ENCODE peak calls at places on chromosomes 6 and 20, in six cellular contexts. One of them, this sample, is unnamed.

GRCh38 chr6:113854531-113855499 is 2.3 kb upstream of the MARCKS start:
- DNase-seq in AG10803: peak; percentile 92
- DNase-seq in foreskin fibroblast: peak; percentile 68
- DNase-seq in GM12878: no peak
- DNase-seq in A549: peak; percentile 78
- DNase-seq in heart left ventricle: peak; percentile 89
- DNase-seq in this sample: no peak

GRCh38 chr6:16040282-16040974 is 88.5 kb upstream of the MYLIP start:
- DNase-seq in AG10803: no peak
- DNase-seq in heart left ventricle: no peak
- DNase-seq in foreskin fibroblast: no peak
- DNase-seq in A549: no peak
- DNase-seq in GM12878: no peak
- DNase-seq in this sample: no peak

GRCh38 chr6:106360989-106361430 is 493 bp downstream of the CRYBG1 start:
- DNase-seq in AG10803: no peak
- DNase-seq in GM12878: no peak
- DNase-seq in A549: no peak
- DNase-seq in heart left ventricle: peak; percentile 61
- DNase-seq in foreskin fibroblast: no peak
- DNase-seq in this sample: no peak

GRCh38 chr20:11905460-11906150 is 12.1 kb upstream of the BTBD3 start:
- DNase-seq in foreskin fibroblast: no peak
- DNase-seq in A549: peak; percentile 3
- DNase-seq in heart left ventricle: no peak
- DNase-seq in GM12878: no peak
- DNase-seq in AG10803: peak; percentile 44
- DNase-seq in this sample: no peak

GRCh38 chr20:36542019-36542488 is 735 bp downstream of the MYL9 start:
- DNase-seq in GM12878: no peak
- DNase-seq in foreskin fibroblast: peak; percentile 69
- DNase-seq in heart left ventricle: no peak
- DNase-seq in AG10803: peak; percentile 67
- DNase-seq in A549: peak; percentile 39
- DNase-seq in this sample: no peak

GRCh38 chr20:36262440-36262839 is 26.2 kb downstream of the AAR2 start:
- DNase-seq in AG10803: no peak
- DNase-seq in heart left ventricle: no peak
- DNase-seq in A549: no peak
- DNase-seq in foreskin fibroblast: no peak
- DNase-seq in GM12878: no peak
- DNase-seq in this sample: no peak

GRCh38 chr20:46219920-46220319 is 88.4 kb downstream of the CDH22 start:
- DNase-seq in heart left ventricle: no peak
- DNase-seq in AG10803: no peak
- DNase-seq in GM12878: no peak
- DNase-seq in A549: no peak
- DNase-seq in foreskin fibroblast: no peak
- DNase-seq in this sample: no peak

GRCh38 chr6:169575365-169575764 is 126.5 kb downstream of the WDR27 start:
- DNase-seq in AG10803: no peak
- DNase-seq in A549: no peak
- DNase-seq in GM12878: no peak
- DNase-seq in foreskin fibroblast: no peak
- DNase-seq in heart left ventricle: no peak
- DNase-seq in this sample: no peak

GRCh38 chr6:68012822-68013221 is 622.3 kb upstream of the ADGRB3 start:
- DNase-seq in GM12878: no peak
- DNase-seq in A549: no peak
- DNase-seq in heart left ventricle: no peak
- DNase-seq in AG10803: no peak
- DNase-seq in foreskin fibroblast: no peak
- DNase-seq in this sample: no peak

GRCh38 chr6:180295-180694 is 112.0 kb upstream of the DUSP22 start:
- DNase-seq in AG10803: no peak
- DNase-seq in GM12878: no peak
- DNase-seq in heart left ventricle: no peak
- DNase-seq in foreskin fibroblast: no peak
- DNase-seq in A549: no peak
- DNase-seq in this sample: no peak

GRCh38 chr6:138695193-138695592 is 78.4 kb upstream of the CCDC28A start:
- DNase-seq in AG10803: no peak
- DNase-seq in heart left ventricle: no peak
- DNase-seq in GM12878: no peak
- DNase-seq in A549: no peak
- DNase-seq in foreskin fibroblast: no peak
- DNase-seq in this sample: no peak

GRCh38 chr20:9500121-9500911 is 14.1 kb upstream of the LAMP5 start:
- DNase-seq in A549: no peak
- DNase-seq in GM12878: no peak
- DNase-seq in heart left ventricle: no peak
- DNase-seq in foreskin fibroblast: no peak
- DNase-seq in AG10803: no peak
- DNase-seq in this sample: no peak

GRCh38 chr6:34095741-34096140 is 50.1 kb downstream of the GRM4 start:
- DNase-seq in heart left ventricle: no peak
- DNase-seq in foreskin fibroblast: no peak
- DNase-seq in A549: no peak
- DNase-seq in AG10803: no peak
- DNase-seq in GM12878: no peak
- DNase-seq in this sample: no peak

GRCh38 chr20:51385941-51386530 is 156.5 kb downstream of the NFATC2 start:
- DNase-seq in heart left ventricle: no peak
- DNase-seq in AG10803: peak; percentile 40
- DNase-seq in foreskin fibroblast: no peak
- DNase-seq in A549: peak; percentile 62
- DNase-seq in GM12878: no peak
- DNase-seq in this sample: no peak

GRCh38 chr6:136992113-136992512 is 52.7 kb downstream of the IL20RA start:
- DNase-seq in heart left ventricle: no peak
- DNase-seq in AG10803: no peak
- DNase-seq in GM12878: no peak
- DNase-seq in A549: no peak
- DNase-seq in foreskin fibroblast: no peak
- DNase-seq in this sample: no peak

GRCh38 chr6:10995114-10995707 is 48.9 kb downstream of the ELOVL2 start:
- DNase-seq in heart left ventricle: no peak
- DNase-seq in AG10803: no peak
- DNase-seq in foreskin fibroblast: no peak
- DNase-seq in A549: no peak
- DNase-seq in GM12878: no peak
- DNase-seq in this sample: no peak

GRCh38 chr6:56002336-56002735 is 126.9 kb upstream of the BMP5 start:
- DNase-seq in AG10803: no peak
- DNase-seq in A549: no peak
- DNase-seq in GM12878: no peak
- DNase-seq in foreskin fibroblast: peak; percentile 20
- DNase-seq in heart left ventricle: no peak
- DNase-seq in this sample: no peak

GRCh38 chr20:63130654-63131577 is 85.0 kb downstream of the YTHDF1 start:
- DNase-seq in GM12878: no peak
- DNase-seq in A549: no peak
- DNase-seq in foreskin fibroblast: no peak
- DNase-seq in heart left ventricle: peak; percentile 43
- DNase-seq in AG10803: no peak
- DNase-seq in this sample: no peak

GRCh38 chr6:131660195-131660594 is 23.1 kb downstream of the ENPP3 start:
- DNase-seq in GM12878: no peak
- DNase-seq in A549: peak; percentile 16
- DNase-seq in heart left ventricle: no peak
- DNase-seq in foreskin fibroblast: peak; percentile 47
- DNase-seq in AG10803: peak; percentile 42
- DNase-seq in this sample: no peak

GRCh38 chr6:146441907-146442306 is 101.7 kb upstream of the RAB32 start:
- DNase-seq in AG10803: no peak
- DNase-seq in GM12878: no peak
- DNase-seq in A549: no peak
- DNase-seq in heart left ventricle: no peak
- DNase-seq in foreskin fibroblast: no peak
- DNase-seq in this sample: no peak

GRCh38 chr6:4943716-4944115 is 60.1 kb downstream of the RPP40 start:
- DNase-seq in foreskin fibroblast: no peak
- DNase-seq in GM12878: no peak
- DNase-seq in AG10803: no peak
- DNase-seq in heart left ventricle: no peak
- DNase-seq in A549: no peak
- DNase-seq in this sample: no peak

GRCh38 chr6:131765853-131766135 is 42.0 kb upstream of the ENPP1 start:
- DNase-seq in GM12878: no peak
- DNase-seq in A549: no peak
- DNase-seq in foreskin fibroblast: no peak
- DNase-seq in heart left ventricle: no peak
- DNase-seq in AG10803: no peak
- DNase-seq in this sample: no peak

GRCh38 chr6:147205690-147206600 is 1.7 kb downstream of the STXBP5 start:
- DNase-seq in GM12878: no peak
- DNase-seq in AG10803: peak; percentile 22
- DNase-seq in heart left ventricle: no peak
- DNase-seq in foreskin fibroblast: no peak
- DNase-seq in A549: peak; percentile 17
- DNase-seq in this sample: no peak

GRCh38 chr6:150588862-150589499 is 10.7 kb upstream of the PLEKHG1 start:
- DNase-seq in foreskin fibroblast: no peak
- DNase-seq in GM12878: no peak
- DNase-seq in A549: no peak
- DNase-seq in heart left ventricle: no peak
- DNase-seq in AG10803: no peak
- DNase-seq in this sample: no peak

GRCh38 chr20:24027229-24027628 is 38.6 kb upstream of the GGTLC1 start:
- DNase-seq in AG10803: peak; percentile 4
- DNase-seq in foreskin fibroblast: no peak
- DNase-seq in A549: no peak
- DNase-seq in heart left ventricle: peak; percentile 76
- DNase-seq in GM12878: peak; percentile 2
- DNase-seq in this sample: no peak

GRCh38 chr20:36956674-36957073 is 5.2 kb upstream of the SAMHD1 start:
- DNase-seq in foreskin fibroblast: no peak
- DNase-seq in AG10803: no peak
- DNase-seq in heart left ventricle: no peak
- DNase-seq in A549: no peak
- DNase-seq in GM12878: no peak
- DNase-seq in this sample: no peak

GRCh38 chr6:96781557-96781956 is 55.7 kb downstream of the GPR63 start:
- DNase-seq in foreskin fibroblast: no peak
- DNase-seq in GM12878: no peak
- DNase-seq in heart left ventricle: no peak
- DNase-seq in AG10803: no peak
- DNase-seq in A549: no peak
- DNase-seq in this sample: no peak

GRCh38 chr6:96777113-96777512 is 60.2 kb downstream of the GPR63 start:
- DNase-seq in GM12878: no peak
- DNase-seq in heart left ventricle: no peak
- DNase-seq in AG10803: no peak
- DNase-seq in foreskin fibroblast: no peak
- DNase-seq in A549: no peak
- DNase-seq in this sample: no peak

DNA sequence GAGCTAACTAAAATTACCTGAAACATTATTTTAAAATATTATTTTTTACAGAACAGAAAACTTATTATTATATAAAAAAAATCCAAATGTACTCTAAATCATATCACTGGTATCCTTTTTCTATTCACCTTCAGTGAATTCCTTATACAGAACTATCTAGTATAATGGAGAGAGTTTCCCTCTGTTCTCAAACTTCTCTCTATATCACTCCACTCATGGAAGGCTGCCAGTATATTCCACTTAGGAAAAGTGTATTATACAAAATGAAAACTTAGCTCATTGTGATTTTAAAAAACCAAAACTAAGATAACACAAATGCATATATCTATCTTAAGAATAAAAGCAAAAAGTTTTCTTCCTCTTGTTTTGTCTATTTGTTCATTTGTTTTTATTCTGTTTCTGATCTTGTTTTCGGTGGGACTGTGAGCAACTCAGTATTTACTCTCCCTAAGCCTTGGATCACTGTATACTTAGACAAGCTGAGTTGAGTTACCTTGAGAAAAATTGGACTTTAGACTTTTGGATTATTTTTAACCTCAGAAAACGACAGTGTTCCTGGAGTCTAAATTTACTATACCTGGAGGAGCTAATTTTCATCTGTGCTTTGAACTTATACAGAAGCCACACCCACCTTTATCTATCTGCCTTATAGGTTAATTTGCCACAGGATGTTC is 61.4 kb downstream of the GPR63 start:
- DNase-seq in A549: no peak
- DNase-seq in AG10803: no peak
- DNase-seq in GM12878: no peak
- DNase-seq in heart left ventricle: no peak
- DNase-seq in foreskin fibroblast: no peak
- DNase-seq in this sample: no peak
- H3K4me3 ChIP-seq in A549: no peak overlapping the region
- H3K4me3 ChIP-seq in AG10803: no peak overlapping the region
- H3K4me3 ChIP-seq in GM12878: no peak overlapping the region
- H3K4me3 ChIP-seq in heart left ventricle: no peak overlapping the region
- H3K4me3 ChIP-seq in foreskin fibroblast: no peak overlapping the region
- H3K4me3 ChIP-seq in this sample: no peak overlapping the region

GRCh38 chr6:91276315-91276714 is 689.4 kb upstream of the MAP3K7 start:
- DNase-seq in A549: peak; percentile 9
- DNase-seq in AG10803: no peak
- DNase-seq in GM12878: no peak
- DNase-seq in heart left ventricle: no peak
- DNase-seq in foreskin fibroblast: no peak
- DNase-seq in this sample: no peak
- TF ChIP-seq CTCF in A549: no peak
- TF ChIP-seq CTCF in AG10803: no peak
- TF ChIP-seq CTCF in GM12878: peak; percentile 47
- TF ChIP-seq CTCF in heart left ventricle: no peak
- TF ChIP-seq CTCF in foreskin fibroblast: no peak
- TF ChIP-seq CTCF in this sample: peak; percentile 22

DNA sequence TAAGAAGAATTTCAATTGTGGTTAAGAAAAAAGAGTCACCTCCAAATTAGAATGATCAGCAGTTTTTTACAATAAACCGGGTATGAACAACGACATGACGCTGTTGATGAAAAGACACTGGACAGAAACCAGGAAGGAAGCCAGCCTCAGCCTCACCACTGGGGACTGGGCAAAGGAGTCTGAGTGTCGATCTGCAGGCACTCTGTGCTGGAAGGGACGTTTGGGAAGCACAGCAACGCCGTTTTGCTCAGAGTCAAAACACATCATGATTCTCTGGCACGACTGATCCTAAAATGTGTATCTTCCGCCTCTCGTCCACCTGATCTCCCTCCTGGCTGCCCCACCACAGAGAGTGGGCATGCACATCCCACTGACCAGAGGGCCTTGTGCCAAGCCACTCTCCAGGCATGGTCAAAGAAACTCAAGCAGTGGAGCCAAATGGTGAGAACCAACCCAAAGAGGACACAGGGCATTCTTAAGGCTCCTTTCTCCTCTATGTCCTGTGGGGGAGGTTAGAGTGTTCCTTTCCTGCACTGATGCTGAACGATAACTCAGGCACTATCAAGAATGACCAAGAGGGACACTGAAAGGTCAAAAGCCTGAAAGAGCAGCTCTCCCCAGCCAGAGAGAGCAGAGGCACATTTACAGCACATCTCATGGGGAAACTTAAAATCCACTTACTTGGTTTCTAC is 68.8 kb downstream of the AGPAT4 start:
- DNase-seq in AG10803: peak; percentile 35
- DNase-seq in A549: no peak
- DNase-seq in GM12878: no peak
- DNase-seq in foreskin fibroblast: no peak
- DNase-seq in heart left ventricle: no peak
- DNase-seq in this sample: no peak
- H3K4me3 ChIP-seq in AG10803: no peak overlapping the region
- H3K4me3 ChIP-seq in A549: no peak overlapping the region
- H3K4me3 ChIP-seq in GM12878: no peak overlapping the region
- H3K4me3 ChIP-seq in foreskin fibroblast: no peak overlapping the region
- H3K4me3 ChIP-seq in heart left ventricle: no peak overlapping the region
- H3K4me3 ChIP-seq in this sample: no peak overlapping the region

GRCh38 chr6:25375125-25375524 is 96.0 kb downstream of the CARMIL1 start:
- DNase-seq in GM12878: no peak
- DNase-seq in foreskin fibroblast: no peak
- DNase-seq in AG10803: no peak
- DNase-seq in A549: no peak
- DNase-seq in heart left ventricle: no peak
- DNase-seq in this sample: no peak
- TF ChIP-seq CTCF in GM12878: no peak
- TF ChIP-seq CTCF in foreskin fibroblast: no peak
- TF ChIP-seq CTCF in AG10803: no peak
- TF ChIP-seq CTCF in A549: no peak
- TF ChIP-seq CTCF in heart left ventricle: no peak
- TF ChIP-seq CTCF in this sample: no peak

This sample was measured in AG04449.